ENCODE peak calls at places on chromosome 1, in four cellular contexts. One of them, this sample, is unnamed.

GRCh38 chr1:19710825-19711611 is 46.3 kb downstream of the HTR6 start:
- DNase-seq in NCI-H1105: no peak
- DNase-seq in T-helper 9 cell: no peak
- DNase-seq in SW 1271: no peak
- DNase-seq in this sample: no peak

GRCh38 chr1:185971688-185972087 is 237.5 kb downstream of the HMCN1 start:
- DNase-seq in NCI-H1105: no peak
- DNase-seq in T-helper 9 cell: no peak
- DNase-seq in SW 1271: no peak
- DNase-seq in this sample: no peak

GRCh38 chr1:27366113-27366410 is 699 bp downstream of the MAP3K6 start:
- DNase-seq in SW 1271: peak
- DNase-seq in T-helper 9 cell: peak
- DNase-seq in NCI-H1105: peak
- DNase-seq in this sample: peak

GRCh38 chr1:151238467-151238739 is 16.1 kb upstream of the PSMD4 start:
- DNase-seq in NCI-H1105: no peak
- DNase-seq in T-helper 9 cell: no peak
- DNase-seq in SW 1271: no peak
- DNase-seq in this sample: no peak

GRCh38 chr1:118360817-118361216 is 175.8 kb upstream of the SPAG17 start:
- DNase-seq in T-helper 9 cell: no peak
- DNase-seq in SW 1271: no peak
- DNase-seq in NCI-H1105: no peak
- DNase-seq in this sample: no peak

GRCh38 chr1:55209247-55209646 is 5.9 kb downstream of the USP24 start:
- DNase-seq in SW 1271: no peak
- DNase-seq in NCI-H1105: no peak
- DNase-seq in T-helper 9 cell: no peak
- DNase-seq in this sample: no peak

GRCh38 chr1:117631361-117631760 is 25.5 kb downstream of the TENT5C start:
- DNase-seq in T-helper 9 cell: no peak
- DNase-seq in NCI-H1105: no peak
- DNase-seq in SW 1271: no peak
- DNase-seq in this sample: no peak

GRCh38 chr1:218803351-218803997 is 370.2 kb upstream of the LYPLAL1 start:
- DNase-seq in T-helper 9 cell: no peak
- DNase-seq in SW 1271: no peak
- DNase-seq in NCI-H1105: no peak
- DNase-seq in this sample: no peak

GRCh38 chr1:31306278-31306677 is 9.4 kb downstream of the ZCCHC17 start:
- DNase-seq in T-helper 9 cell: no peak
- DNase-seq in SW 1271: no peak
- DNase-seq in NCI-H1105: no peak
- DNase-seq in this sample: no peak

GRCh38 chr1:84888753-84889152 is 4.3 kb downstream of the LPAR3 start:
- DNase-seq in T-helper 9 cell: no peak
- DNase-seq in SW 1271: no peak
- DNase-seq in NCI-H1105: no peak
- DNase-seq in this sample: no peak

This sample was measured in CD8-positive, alpha-beta memory T cell.